ENCODE peak calls at places on chromosomes 4 and X, in four cellular contexts. W is dorsolateral prefrontal cortex, S is MM.1S, E is right lobe of liver. Q is an unnamed sample.

GRCh38 chrX:68234171-68234910 is 199.0 kb downstream of the OPHN1 start:
- DNase-seq in W (no peak), S (no peak), E (no peak), Q (no peak)

GRCh38 chr4:55947254-55947882 is 1.4 kb upstream of the CEP135 start:
- DNase-seq in W (no peak), S (peak; percentile 43), E (no peak), Q (no peak)

GRCh38 chrX:68708503-68709290 is 61.2 kb downstream of the STARD8 start:
- DNase-seq in W (no peak), S (no peak), E (no peak), Q (no peak)

GRCh38 chr4:105677689-105678088 is 30.8 kb downstream of the INTS12 start:
- DNase-seq in W (no peak), S (no peak), E (no peak), Q (no peak)

GRCh38 chr4:158350161-158350560 is 139.9 kb downstream of the TMEM144 start:
- DNase-seq in W (no peak), S (no peak), E (no peak), Q (no peak)

GRCh38 chrX:104112326-104112951 is at the start of gene ZCCHC18:
- DNase-seq in W (peak; percentile 54), S (peak; percentile 68), E (peak; percentile 55), Q (no peak)

GRCh38 chr4:45241976-45242375 is 515.6 kb upstream of the GNPDA2 start:
- DNase-seq in W (no peak), S (no peak), E (no peak), Q (no peak)

GRCh38 chr4:76712564-76712963 is 185.4 kb downstream of the SOWAHB start:
- DNase-seq in W (no peak), S (no peak), E (no peak), Q (no peak)

GRCh38 chrX:80430826-80431501 is 10.7 kb downstream of the TENT5D start:
- DNase-seq in W (no peak), S (peak; percentile 37), E (no peak), Q (no peak)

GRCh38 chr4:185950891-185951290 is 118.1 kb upstream of the TLR3 start:
- DNase-seq in W (no peak), S (no peak), E (no peak), Q (no peak)

GRCh38 chrX:42988700-42989099 is 210.7 kb upstream of the PPP1R2C start:
- DNase-seq in W (no peak), S (no peak), E (no peak), Q (no peak)

GRCh38 chr4:48015678-48016077 is 803 bp downstream of the CNGA1 start:
- DNase-seq in W (no peak), S (no peak), E (peak; percentile 75), Q (no peak)

GRCh38 chr4:73450398-73451004 is 14.5 kb downstream of the AFP start:
- DNase-seq in W (no peak), S (no peak), E (no peak), Q (peak; percentile 39)

GRCh38 chrX:119502727-119503483 is 34.7 kb downstream of the SLC25A5 start:
- DNase-seq in W (no peak), S (no peak), E (no peak), Q (peak; percentile 38)

GRCh38 chr4:139628184-139629012 is 37.2 kb upstream of the MGST2 start:
- DNase-seq in W (no peak), S (no peak), E (no peak), Q (no peak)

GRCh38 chr4:13599159-13599558 is 28.4 kb downstream of the BOD1L1 start:
- DNase-seq in W (no peak), S (no peak), E (no peak), Q (no peak)

GRCh38 chr4:129972257-129972656 is 876.3 kb downstream of the C4orf33 start:
- DNase-seq in W (no peak), S (peak; percentile 12), E (no peak), Q (no peak)

GRCh38 chrX:27890611-27891010 is 82.8 kb downstream of the MAGEB10 start:
- DNase-seq in W (no peak), S (no peak), E (no peak), Q (no peak)

GRCh38 chr4:156182269-156182668 is 228.6 kb upstream of the CTSO start:
- DNase-seq in W (no peak), S (no peak), E (no peak), Q (no peak)

GRCh38 chrX:135328421-135329005 is 19.2 kb downstream of the ETDC start:
- DNase-seq in W (no peak), S (no peak), E (no peak), Q (no peak)

GRCh38 chrX:110985470-110985869 is 110.5 kb upstream of the PAK3 start:
- DNase-seq in W (no peak), S (no peak), E (no peak), Q (no peak)

GRCh38 chrX:121876316-121876715 is 828.9 kb downstream of the GLUD2 start:
- DNase-seq in W (no peak), S (no peak), E (no peak), Q (no peak)

GRCh38 chr4:158519226-158519625 is 2.5 kb upstream of the RXFP1 start:
- DNase-seq in W (no peak), S (no peak), E (no peak), Q (no peak)

GRCh38 chr4:86558799-86559198 is 35.3 kb upstream of the PTPN13 start:
- DNase-seq in W (no peak), S (no peak), E (no peak), Q (no peak)

GRCh38 chr4:159006202-159006601 is 96.7 kb upstream of the RAPGEF2 start:
- DNase-seq in W (no peak), S (no peak), E (no peak), Q (no peak)

GRCh38 chrX:121114691-121115090 is 67.3 kb downstream of the GLUD2 start:
- DNase-seq in W (no peak), S (no peak), E (no peak), Q (no peak)

GRCh38 chrX:68343551-68343950 is 89.7 kb downstream of the OPHN1 start:
- DNase-seq in W (no peak), S (no peak), E (no peak), Q (no peak)

GRCh38 chrX:70129811-70130210 is 3.4 kb upstream of the IGBP1 start:
- DNase-seq in W (no peak), S (no peak), E (no peak), Q (no peak)

GRCh38 chrX:141415889-141416288 is 168.6 kb downstream of the SPANXA1 start:
- DNase-seq in W (no peak), S (no peak), E (no peak), Q (no peak)

GRCh38 chr4:2248821-2249261 is 6.9 kb upstream of the HAUS3 start:
- DNase-seq in W (no peak), S (no peak), E (no peak), Q (peak; percentile 93)

GRCh38 chr4:52376107-52376704 is 282.9 kb downstream of the USP46 start:
- DNase-seq in W (no peak), S (peak; percentile 10), E (no peak), Q (no peak)

GRCh38 chr4:80876810-80877209 is 153.7 kb upstream of the BMP3 start:
- DNase-seq in W (no peak), S (peak; percentile 23), E (no peak), Q (no peak)

GRCh38 chrX:49184294-49185061 is 1.7 kb downstream of the PRICKLE3 start:
- DNase-seq in W (peak; percentile 76), S (no peak), E (no peak), Q (no peak)

GRCh38 chr4:45122406-45122805 is 396.1 kb upstream of the GNPDA2 start:
- DNase-seq in W (no peak), S (no peak), E (no peak), Q (no peak)

GRCh38 chr4:52946811-52947210 is 84.7 kb downstream of the RASL11B start:
- DNase-seq in W (no peak), S (no peak), E (no peak), Q (no peak)

DNA sequence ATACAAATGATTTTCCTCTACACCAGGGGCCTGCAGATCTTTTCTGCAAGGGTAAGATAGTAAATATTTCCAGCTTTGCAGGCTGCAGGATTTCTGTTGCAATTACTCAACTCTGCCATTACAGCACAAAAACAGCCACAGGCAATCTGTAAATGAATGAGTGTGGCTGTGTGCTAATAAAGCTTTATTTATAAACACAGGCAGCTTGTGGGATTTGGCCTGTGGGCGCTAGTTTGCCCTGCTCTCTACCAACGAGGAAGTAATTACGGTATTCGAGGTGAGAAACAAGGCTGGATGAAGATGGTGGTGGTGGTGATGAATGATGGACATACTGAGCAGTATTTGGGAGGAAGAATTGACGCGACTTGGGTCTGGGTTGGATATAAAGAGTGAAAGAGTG is 30.7 kb downstream of the ADGRG2 start:
- DNase-seq in W (no peak), S (no peak), E (no peak), Q (no peak)
- TF ChIP-seq CTCF in W (no peak), S (no peak), E (no peak), Q (no peak)

GRCh38 chrX:12814434-12814833 is 23.2 kb downstream of the PRPS2 start:
- DNase-seq in W (no peak), S (peak; percentile 60), E (no peak), Q (no peak)
- TF ChIP-seq CTCF in W (peak; percentile 41), S (peak; percentile 62), E (peak; percentile 57), Q (peak; percentile 84)

DNA sequence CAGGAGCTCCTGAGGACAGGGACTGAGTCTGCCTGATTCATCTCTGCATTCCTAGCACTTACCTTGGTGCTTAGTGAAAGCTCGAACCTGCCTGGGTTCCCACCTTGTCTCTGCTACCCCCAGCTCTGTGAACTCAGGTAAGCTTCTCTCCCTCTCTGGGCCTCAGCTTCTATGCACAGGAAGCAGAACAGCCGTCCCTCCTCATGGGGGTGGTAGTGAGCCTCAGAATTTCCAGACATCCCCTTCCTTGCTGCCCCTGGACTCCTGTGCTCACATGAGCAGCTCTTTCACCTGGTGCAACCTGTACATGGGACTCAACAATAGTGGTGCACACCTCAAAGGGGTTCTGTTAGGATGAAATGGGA is 50.8 kb downstream of the HTRA3 start:
- DNase-seq in W (no peak), S (no peak), E (no peak), Q (no peak)
- TF ChIP-seq CTCF in W (peak; percentile 18), S (no peak), E (no peak), Q (peak; percentile 22)

GRCh38 chr4:153083447-153083921 is 120.8 kb upstream of the TRIM2 start:
- DNase-seq in W (peak; percentile 42), S (peak; percentile 72), E (no peak), Q (no peak)
- TF ChIP-seq CTCF in W (peak; percentile 86), S (peak; percentile 67), E (peak; percentile 58), Q (peak; percentile 87)

DNA sequence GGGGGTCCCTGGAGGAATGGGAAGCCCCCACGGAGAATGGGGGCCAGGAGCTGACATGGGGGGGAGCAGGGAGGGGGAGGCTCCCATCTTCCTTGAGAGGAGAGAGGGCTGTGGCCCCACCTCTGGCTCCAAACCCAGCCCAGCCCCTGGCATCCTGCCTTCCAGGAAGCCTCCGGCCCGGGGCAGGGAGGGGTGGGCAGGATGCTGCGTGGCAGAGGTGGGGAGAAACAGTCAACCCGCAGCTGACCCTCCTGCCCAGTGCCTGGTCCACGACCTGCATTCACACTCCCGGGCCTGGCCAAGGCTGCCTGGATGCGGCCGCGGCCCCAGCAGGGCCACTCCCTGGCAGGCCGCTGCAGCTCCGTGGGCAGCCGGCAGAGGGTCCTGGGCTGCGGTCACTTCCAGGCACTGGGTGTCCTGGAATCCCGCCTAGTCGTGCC is 39.0 kb downstream of the CPLX1 start:
- DNase-seq in W (no peak), S (no peak), E (peak; percentile 63), Q (peak; percentile 79)
- TF ChIP-seq CTCF in W (no peak), S (no peak), E (no peak), Q (no peak)

GRCh38 chr4:66649236-66649635 is 896.1 kb downstream of the CENPC start:
- DNase-seq in W (no peak), S (no peak), E (no peak), Q (no peak)
- TF ChIP-seq CTCF in W (no peak), S (no peak), E (no peak), Q (no peak)

GRCh38 chr4:109574443-109574850 is 14.4 kb downstream of the MCUB start:
- DNase-seq in W (no peak), S (no peak), E (no peak), Q (no peak)
- TF ChIP-seq CTCF in W (no peak), S (no peak), E (peak; percentile 40), Q (peak; percentile 57)

Q was measured in chondrocyte.